ENCODE peak calls at places on chromosomes 5 and 9, in five cellular contexts. R, P, I, U and F are unnamed samples.

GRCh38 chr5:134267366-134268018 is 41.6 kb upstream of the PPP2CA start:
- DNase-seq in U (no peak), P (no peak), I (no peak), R (no peak), F (no peak)

GRCh38 chr5:103283120-103283519 is 24.6 kb downstream of the MACIR start:
- DNase-seq in I (no peak), P (no peak), U (no peak), R (no peak), F (no peak)

GRCh38 chr5:172611913-172612312 is 29.1 kb upstream of the NEURL1B start:
- DNase-seq in U (no peak), R (no peak), I (no peak), P (no peak), F (no peak)

GRCh38 chr9:79829566-79830347 is 258.0 kb downstream of the TLE4 start:
- DNase-seq in U (no peak), I (no peak), R (no peak), P (no peak), F (no peak)

GRCh38 chr9:111805841-111806241 is 11.1 kb upstream of the SHOC1 start:
- DNase-seq in I (no peak), U (no peak), P (no peak), R (no peak), F (no peak)

GRCh38 chr5:168681556-168682183 is 102.5 kb upstream of the PANK3 start:
- DNase-seq in U (no peak), R (peak; percentile 16), P (no peak), I (no peak), F (no peak)

GRCh38 chr5:50318220-50318619 is 122.9 kb downstream of the EMB start:
- DNase-seq in R (no peak), I (no peak), P (no peak), U (no peak), F (no peak)

GRCh38 chr9:86175743-86176456 is 76.5 kb upstream of the GOLM1 start:
- DNase-seq in R (no peak), I (no peak), U (no peak), P (peak; percentile 58), F (no peak)

GRCh38 chr5:66958984-66959641 is 237.5 kb downstream of the CD180 start:
- DNase-seq in P (no peak), R (no peak), U (no peak), I (no peak), F (no peak)

GRCh38 chr5:66958126-66958983 is 238.2 kb downstream of the CD180 start:
- DNase-seq in P (no peak), I (no peak), R (no peak), U (no peak), F (no peak)

GRCh38 chr5:66956439-66956838 is 240.2 kb downstream of the CD180 start:
- DNase-seq in P (no peak), I (no peak), U (no peak), R (no peak), F (no peak)

GRCh38 chr5:66960373-66961137 is 236.0 kb downstream of the CD180 start:
- DNase-seq in R (peak; percentile 23), U (no peak), P (no peak), I (no peak), F (no peak)

GRCh38 chr5:66959668-66960067 is 236.9 kb downstream of the CD180 start:
- DNase-seq in I (no peak), P (no peak), U (no peak), R (peak; percentile 35), F (no peak)
- H3K4me3 ChIP-seq in I (no peak overlapping the region), P (no peak overlapping the region), U (no peak overlapping the region), R (no peak overlapping the region), F (no peak overlapping the region)

GRCh38 chr5:61625682-61626620 is 293.9 kb downstream of the ZSWIM6 start:
- DNase-seq in U (no peak), P (no peak), R (no peak), I (no peak), F (no peak)
- TF ChIP-seq REST in U (no peak), P (no peak), R (no peak), I (no peak), F (no peak)

DNA sequence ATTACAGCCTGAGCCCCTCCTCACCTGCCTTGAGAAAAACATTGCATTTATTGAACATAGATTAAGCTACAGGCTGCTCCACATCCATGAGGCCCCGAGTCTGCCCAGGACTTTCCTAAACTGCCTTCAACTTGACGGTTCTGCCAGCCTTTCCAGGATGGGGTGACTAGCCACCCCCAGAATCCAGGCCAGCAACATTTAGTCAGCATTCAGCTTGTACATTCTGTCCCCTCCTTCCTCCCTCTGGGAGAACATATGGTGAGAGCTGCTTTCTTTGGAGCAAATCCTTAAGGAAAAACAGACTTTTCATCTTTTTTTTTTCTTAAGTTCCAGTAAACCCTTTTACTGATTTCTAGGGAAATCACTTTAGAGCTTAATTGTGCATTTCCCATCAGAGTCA is 145.8 kb downstream of the HSD17B3 start:
- DNase-seq in U (no peak), R (no peak), I (no peak), P (no peak), F (no peak)
- TF ChIP-seq GABPA in U (no peak), R (no peak), I (no peak), P (no peak), F (no peak)

GRCh38 chr9:131678499-131679111 is 61.3 kb downstream of the RAPGEF1 start:
- DNase-seq in P (no peak), U (peak; percentile 87), R (peak; percentile 56), I (peak; percentile 41), F (peak; percentile 46)
- H3K4me3 ChIP-seq in P (no peak overlapping the region), U (peak overlapping the region; percentile 63), R (no peak overlapping the region), I (no peak overlapping the region), F (no peak overlapping the region)

GRCh38 chr5:90802695-90803317 is 244.2 kb downstream of the ADGRV1 start:
- DNase-seq in U (no peak), R (peak; percentile 25), I (peak; percentile 36), P (peak; percentile 41), F (peak; percentile 1)
- TF ChIP-seq REST in U (no peak), R (no peak), I (no peak), P (no peak), F (no peak)

GRCh38 chr9:88462191-88462590 is 72.8 kb upstream of the NXNL2 start:
- DNase-seq in U (no peak), I (no peak), R (no peak), P (no peak), F (no peak)
- TF ChIP-seq GABPA in U (no peak), I (no peak), R (no peak), P (no peak), F (no peak)

GRCh38 chr5:137498301-137498735 is 808 bp downstream of the SPOCK1 start:
- DNase-seq in P (peak; percentile 75), R (no peak), I (no peak), U (no peak), F (no peak)
- H3K4me3 ChIP-seq in P (peak overlapping the region; percentile 54), R (no peak overlapping the region), I (no peak overlapping the region), U (no peak overlapping the region), F (no peak overlapping the region)

GRCh38 chr9:113503613-113504230 is 40.2 kb downstream of the RGS3 start:
- DNase-seq in R (no peak), U (no peak), I (no peak), P (no peak), F (no peak)
- TF ChIP-seq REST in R (no peak), U (no peak), I (no peak), P (no peak), F (no peak)

DNA sequence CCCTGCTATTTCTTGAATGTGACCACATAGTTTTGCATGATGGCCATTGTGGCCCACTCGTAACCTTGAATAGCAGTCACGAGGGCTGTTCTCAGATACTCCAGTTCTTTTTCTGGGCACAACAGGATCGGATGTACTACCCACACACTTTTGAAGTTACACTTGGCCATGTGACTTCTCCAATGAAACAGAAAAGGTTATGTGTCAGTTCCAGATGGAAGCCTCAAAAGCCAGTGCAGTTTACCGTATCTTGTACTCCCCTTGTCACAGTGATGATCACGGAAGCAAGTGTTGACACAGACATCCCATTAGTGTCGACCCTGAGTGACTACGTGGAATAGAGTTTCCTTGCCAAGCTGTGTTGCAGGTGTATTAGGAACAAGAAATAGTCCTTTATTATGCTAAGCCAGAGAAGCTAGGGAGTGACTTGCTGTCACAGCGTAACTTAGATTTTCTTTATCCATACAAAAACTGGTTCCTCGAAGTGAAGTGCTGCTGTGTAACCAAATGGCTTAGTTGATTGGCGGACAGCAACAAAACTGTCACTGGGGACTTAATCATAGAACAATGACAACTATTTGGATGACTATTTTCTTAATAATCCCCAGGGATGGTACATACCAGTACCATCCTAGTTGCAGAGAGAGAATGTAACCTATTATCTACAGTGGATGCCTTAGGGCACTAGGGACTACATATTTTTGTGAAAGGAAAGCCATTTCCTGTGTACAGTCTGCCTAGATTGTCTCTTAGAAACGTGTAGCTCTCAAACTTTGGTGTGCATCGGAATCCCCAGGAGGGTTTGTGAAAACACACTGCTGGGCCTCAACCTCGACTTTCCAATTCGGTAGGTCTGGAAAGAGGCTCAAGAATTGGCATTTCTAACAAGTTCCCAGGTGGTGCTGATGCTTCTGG is 90.1 kb upstream of the DMRT1 start:
- DNase-seq in P (no peak), R (no peak), I (no peak), U (no peak), F (no peak)
- TF ChIP-seq GABPA in P (no peak), R (no peak), I (no peak), U (no peak), F (no peak)